ENCODE peak calls at places on chromosome 9, in six cellular contexts. Z, L, W, H, S and N are unnamed samples.
A peak's percentile ranks its signal among the peaks of the same experiment; 100 is the strongest.

GRCh38 chr9:119451426-119451825 is 82.2 kb upstream of the BRINP1 start:
- DNase-seq in Z (no peak), L (no peak), W (no peak), H (no peak), S (no peak), N (no peak)

GRCh38 chr9:19120846-19121245 is 6.4 kb downstream of the PLIN2 start:
- DNase-seq in Z (no peak), L (no peak), W (no peak), H (no peak), S (no peak), N (no peak)

GRCh38 chr9:136923881-136924280 is 20.7 kb downstream of the FBXW5 start:
- DNase-seq in Z (no peak), L (no peak), W (no peak), H (no peak), S (no peak), N (no peak)

GRCh38 chr9:128911529-128912035 is 9.2 kb upstream of the PHYHD1 start:
- DNase-seq in Z (peak; percentile 80), L (no peak), W (peak; percentile 23), H (no peak), S (peak; percentile 77), N (no peak)

GRCh38 chr9:81411961-81412360 is 277.4 kb downstream of the TLE1 start:
- DNase-seq in Z (no peak), L (no peak), W (no peak), H (no peak), S (peak; percentile 65), N (no peak)

GRCh38 chr9:98326402-98327248 is 71.2 kb upstream of the TBC1D2 start:
- DNase-seq in Z (peak; percentile 16), L (no peak), W (no peak), H (peak; percentile 15), S (peak; percentile 80), N (no peak)

GRCh38 chr9:38214441-38214840 is 145.4 kb upstream of the SHB start:
- DNase-seq in Z (no peak), L (no peak), W (no peak), H (no peak), S (no peak), N (no peak)

GRCh38 chr9:92527832-92528536 is 7.8 kb downstream of the ECM2 start:
- DNase-seq in Z (no peak), L (no peak), W (no peak), H (no peak), S (no peak), N (no peak)

GRCh38 chr9:121298689-121299112 is 30.7 kb downstream of the GSN start:
- DNase-seq in Z (no peak), L (no peak), W (no peak), H (no peak), S (no peak), N (no peak)

GRCh38 chr9:79572891-79573696 is 1.3 kb downstream of the TLE4 start:
- DNase-seq in Z (no peak), L (no peak), W (peak; percentile 62), H (peak; percentile 56), S (no peak), N (peak; percentile 24)

GRCh38 chr9:132412089-132412488 is 2.1 kb downstream of the CFAP77 start:
- DNase-seq in Z (no peak), L (no peak), W (peak; percentile 61), H (peak; percentile 16), S (no peak), N (no peak)
- TF ChIP-seq CTCF in Z (no peak), L (peak; percentile 43), W (peak; percentile 70), H (peak; percentile 47), S (peak; percentile 51), N (no peak)

GRCh38 chr9:89378541-89378940 is 60.2 kb downstream of the SECISBP2 start:
- DNase-seq in Z (no peak), L (no peak), W (no peak), H (no peak), S (no peak), N (no peak)
- TF ChIP-seq CTCF in Z (no peak), L (no peak), W (no peak), H (no peak), S (no peak), N (no peak)

GRCh38 chr9:35520404-35520790 is 30.5 kb downstream of the RUSC2 start:
- DNase-seq in Z (no peak), L (no peak), W (no peak), H (no peak), S (peak; percentile 76), N (no peak)

GRCh38 chr9:35522725-35523124 is 32.8 kb downstream of the RUSC2 start:
- DNase-seq in Z (no peak), L (no peak), W (no peak), H (no peak), S (no peak), N (no peak)

GRCh38 chr9:35519697-35520403 is 29.9 kb downstream of the RUSC2 start:
- DNase-seq in Z (no peak), L (no peak), W (no peak), H (no peak), S (no peak), N (no peak)

GRCh38 chr9:35521708-35522107 is 31.8 kb downstream of the RUSC2 start:
- DNase-seq in Z (no peak), L (no peak), W (no peak), H (no peak), S (peak; percentile 88), N (no peak)

GRCh38 chr9:35522189-35522588 is 32.3 kb downstream of the RUSC2 start:
- DNase-seq in Z (no peak), L (no peak), W (no peak), H (no peak), S (no peak), N (no peak)
- TF ChIP-seq CTCF in Z (no peak), L (no peak), W (no peak), H (no peak), S (peak; percentile 36), N (no peak)

GRCh38 chr9:16192403-16193017 is 639.7 kb downstream of the CCDC171 start:
- DNase-seq in Z (no peak), L (no peak), W (no peak), H (no peak), S (peak; percentile 65), N (no peak)
- TF ChIP-seq CTCF in Z (no peak), L (no peak), W (no peak), H (no peak), S (no peak), N (no peak)

GRCh38 chr9:127786773-127787123 is 914 bp downstream of the CDK9 start:
- DNase-seq in Z (no peak), L (no peak), W (no peak), H (no peak), S (no peak), N (no peak)
- TF ChIP-seq CTCF in Z (no peak), L (peak; percentile 43), W (peak; percentile 36), H (no peak), S (peak; percentile 48), N (no peak)

GRCh38 chr9:33450747-33451146 is 3.4 kb upstream of the AQP3 start:
- DNase-seq in Z (no peak), L (no peak), W (no peak), H (no peak), S (no peak), N (no peak)

GRCh38 chr9:33453999-33454660 is 6.7 kb upstream of the AQP3 start:
- DNase-seq in Z (no peak), L (no peak), W (no peak), H (peak; percentile 86), S (no peak), N (no peak)

GRCh38 chr9:33453286-33453882 is 6.0 kb upstream of the AQP3 start:
- DNase-seq in Z (no peak), L (no peak), W (no peak), H (no peak), S (no peak), N (no peak)

GRCh38 chr9:33455952-33456351 is 8.6 kb upstream of the AQP3 start:
- DNase-seq in Z (no peak), L (no peak), W (no peak), H (no peak), S (no peak), N (no peak)

DNA sequence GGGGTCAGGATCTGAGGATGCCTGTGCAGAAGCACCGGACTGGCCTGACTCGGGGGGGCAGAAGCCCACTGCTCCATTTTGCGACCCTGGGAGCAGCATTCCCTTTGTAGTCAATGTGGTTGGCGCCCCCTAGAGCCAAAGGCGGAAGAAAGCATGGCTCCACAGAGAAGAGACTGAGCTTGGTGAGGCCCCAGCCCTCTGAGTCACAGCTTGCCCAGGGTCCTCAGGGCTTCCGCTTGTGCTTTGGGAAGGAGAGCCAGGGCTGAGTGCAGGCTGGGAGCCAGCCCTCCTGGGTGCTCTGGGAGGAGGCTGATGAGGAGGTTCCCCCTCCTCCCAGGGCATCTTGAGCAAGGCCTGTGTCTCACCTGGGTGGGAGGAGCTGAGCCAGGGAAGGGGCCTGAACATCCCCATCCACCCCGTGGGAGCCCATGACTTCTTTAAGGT is 5.5 kb upstream of the AQP3 start:
- DNase-seq in Z (no peak), L (no peak), W (peak; percentile 75), H (peak; percentile 50), S (peak; percentile 84), N (no peak)
- TF ChIP-seq CTCF in Z (peak; percentile 66), L (peak; percentile 70), W (peak; percentile 78), H (peak; percentile 68), S (peak; percentile 86), N (no peak)

GRCh38 chr9:131281119-131281965 is 5.0 kb upstream of the FAM78A start:
- DNase-seq in Z (no peak), L (no peak), W (no peak), H (no peak), S (no peak), N (no peak)
- TF ChIP-seq CTCF in Z (no peak), L (no peak), W (no peak), H (no peak), S (no peak), N (no peak)

GRCh38 chr9:27590636-27591035 is 17.4 kb upstream of the C9orf72 start:
- DNase-seq in Z (no peak), L (no peak), W (no peak), H (no peak), S (peak; percentile 13), N (no peak)
- TF ChIP-seq CTCF in Z (no peak), L (no peak), W (no peak), H (no peak), S (no peak), N (no peak)